ENCODE peak calls at places on chromosomes 6 and 20, in nine cellular contexts. D is activated CD8-positive, alpha-beta memory T cell treated with anti-CD3 and anti-CD28 coated beads for 48 hours; F is epithelial cell of esophagus; A is activated naive CD4-positive, alpha-beta T cell treated with anti-CD3 and anti-CD28 coated beads, Interleukin-2, amount 50 U/mL, for 16 hours; X is myocyte; O is SHP77; L is neuronal stem cell; P is globus pallidus; B is stimulated activated naive CD4-positive, alpha-beta T cell. H is an unnamed sample.

GRCh38 chr20:59006167-59006863 is 739 bp downstream of the CTSZ start:
- DNase-seq in P (no peak), F (no peak), D (no peak), B (no peak), L (no peak), X (peak), O (no peak), A (no peak), H (no peak)

GRCh38 chr6:161169060-161169459 is 104.8 kb downstream of the AGPAT4 start:
- DNase-seq in L (no peak), O (no peak), D (no peak), B (no peak), P (no peak), X (no peak), F (peak), A (no peak), H (no peak)

GRCh38 chr20:57624124-57624523 is 3.9 kb upstream of the ZBP1 start:
- DNase-seq in F (no peak), P (no peak), O (no peak), X (no peak), L (no peak), D (no peak), B (no peak), A (no peak), H (no peak)

GRCh38 chr6:161901740-161902426 is 628.0 kb upstream of the AGPAT4 start:
- DNase-seq in X (no peak), L (no peak), A (no peak), F (no peak), B (no peak), O (no peak), D (no peak), P (no peak), H (no peak)

GRCh38 chr20:16662462-16662861 is 67.4 kb upstream of the SNRPB2 start:
- DNase-seq in A (no peak), P (no peak), L (no peak), F (no peak), B (no peak), O (no peak), D (no peak), X (peak), H (no peak)

GRCh38 chr20:38283236-38283635 is 20.7 kb upstream of the BPI start:
- DNase-seq in A (no peak), X (no peak), D (no peak), B (no peak), O (no peak), F (no peak), P (no peak), L (no peak), H (no peak)

GRCh38 chr6:6968357-6968730 is 139.4 kb upstream of the RREB1 start:
- DNase-seq in B (no peak), L (no peak), O (no peak), X (no peak), D (no peak), A (no peak), F (no peak), P (no peak), H (no peak)

GRCh38 chr6:108115598-108116058 is 41.1 kb upstream of the OSTM1 start:
- DNase-seq in O (peak), D (no peak), L (peak), F (peak), P (peak), A (no peak), X (peak), B (no peak), H (no peak)

GRCh38 chr6:143901885-143902708 is 37.8 kb downstream of the ZC2HC1B start:
- DNase-seq in B (no peak), O (no peak), A (no peak), F (no peak), D (no peak), L (no peak), P (peak), X (peak), H (no peak)

GRCh38 chr6:9085054-9085746 is 649.9 kb upstream of the SLC35B3 start:
- DNase-seq in X (no peak), A (no peak), F (no peak), O (no peak), P (no peak), B (no peak), D (no peak), L (no peak), H (no peak)

GRCh38 chr6:96626749-96627353 is 63.9 kb downstream of the FHL5 start:
- DNase-seq in L (no peak), P (peak), A (no peak), F (peak), O (peak), X (peak), D (no peak), B (no peak), H (no peak)

GRCh38 chr6:1062786-1063545 is 248.9 kb upstream of the FOXQ1 start:
- DNase-seq in A (no peak), D (no peak), L (no peak), O (no peak), X (no peak), B (no peak), P (no peak), F (no peak), H (no peak)

GRCh38 chr6:167996424-167997199 is 859 bp upstream of the KIF25 start:
- DNase-seq in B (no peak), A (no peak), F (no peak), X (no peak), P (peak), O (no peak), D (no peak), L (peak), H (no peak)

GRCh38 chr20:25223765-25224720 is 23.8 kb upstream of the PYGB start:
- DNase-seq in A (no peak), B (no peak), L (no peak), O (no peak), D (no peak), P (no peak), X (no peak), F (no peak), H (no peak)

H was measured in keratinocyte.